ENCODE peak calls at places on chromosomes 2 and 18, in six cellular contexts. C, F, O, L, H and V are unnamed samples.
A peak's percentile ranks its signal among the peaks of the same experiment; 100 is the strongest.

GRCh38 chr2:88117976-88118375 is 9.9 kb downstream of the FABP1 start:
- DNase-seq in H (no peak), F (no peak), C (no peak), O (no peak), L (no peak), V (no peak)

GRCh38 chr2:174518397-174518796 is 31.6 kb upstream of the GPR155 start:
- DNase-seq in C (no peak), H (no peak), L (no peak), F (no peak), O (no peak), V (no peak)

GRCh38 chr2:229634574-229635185 is 79.7 kb downstream of the DNER start:
- DNase-seq in O (no peak), C (no peak), F (no peak), H (no peak), L (no peak), V (no peak)

GRCh38 chr2:223725494-223725893 is 111.9 kb downstream of the AP1S3 start:
- DNase-seq in F (no peak), O (peak; percentile 97), H (no peak), L (peak; percentile 88), C (peak; percentile 86), V (peak; percentile 97)

GRCh38 chr2:160294339-160294803 is 94.3 kb upstream of the ITGB6 start:
- DNase-seq in F (peak; percentile 60), C (no peak), H (peak; percentile 6), L (peak; percentile 90), O (peak; percentile 98), V (peak; percentile 81)

GRCh38 chr2:217086038-217086522 is 226.2 kb upstream of the TNP1 start:
- DNase-seq in O (no peak), C (no peak), L (no peak), F (no peak), H (peak; percentile 38), V (peak; percentile 56)

GRCh38 chr2:29430382-29431112 is 315.3 kb downstream of the CLIP4 start:
- DNase-seq in H (no peak), L (no peak), C (no peak), O (no peak), F (no peak), V (no peak)

GRCh38 chr18:79336556-79337142 is 59.1 kb upstream of the NFATC1 start:
- DNase-seq in C (no peak), O (no peak), L (no peak), F (no peak), H (no peak), V (no peak)

GRCh38 chr2:218996937-218997336 is 3.7 kb upstream of the CRYBA2 start:
- DNase-seq in C (no peak), H (no peak), O (no peak), L (no peak), F (peak; percentile 54), V (no peak)

GRCh38 chr2:96413067-96413722 is 77.6 kb downstream of the NCAPH start:
- DNase-seq in C (no peak), F (no peak), H (no peak), O (peak; percentile 25), L (peak; percentile 48), V (peak; percentile 13)

DNA sequence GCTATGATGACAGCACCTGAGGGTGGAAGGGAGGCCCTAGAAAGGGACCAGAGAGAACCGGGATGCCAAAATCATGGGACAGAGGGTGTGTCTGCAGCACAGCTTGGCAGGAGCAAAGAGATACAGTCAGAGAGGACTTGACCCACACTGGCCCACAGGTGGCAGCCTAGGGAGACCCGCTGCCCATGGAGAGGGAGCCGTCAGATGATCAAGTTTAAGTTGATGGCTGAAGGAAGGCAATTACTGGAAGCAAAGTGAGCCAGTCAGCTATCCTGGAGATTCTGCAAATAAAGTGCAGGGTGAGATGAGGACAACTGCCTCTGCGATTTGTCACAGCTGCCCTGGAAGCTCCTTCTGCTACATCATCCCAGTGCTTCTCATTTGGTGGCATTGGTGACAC is 74.0 kb downstream of the CMPK2 start:
- DNase-seq in F (no peak), L (no peak), C (no peak), O (no peak), H (no peak), V (no peak)
- TF ChIP-seq CTCF in F (no peak), L (no peak), C (no peak), O (no peak), H (peak; percentile 25), V (no peak)

DNA sequence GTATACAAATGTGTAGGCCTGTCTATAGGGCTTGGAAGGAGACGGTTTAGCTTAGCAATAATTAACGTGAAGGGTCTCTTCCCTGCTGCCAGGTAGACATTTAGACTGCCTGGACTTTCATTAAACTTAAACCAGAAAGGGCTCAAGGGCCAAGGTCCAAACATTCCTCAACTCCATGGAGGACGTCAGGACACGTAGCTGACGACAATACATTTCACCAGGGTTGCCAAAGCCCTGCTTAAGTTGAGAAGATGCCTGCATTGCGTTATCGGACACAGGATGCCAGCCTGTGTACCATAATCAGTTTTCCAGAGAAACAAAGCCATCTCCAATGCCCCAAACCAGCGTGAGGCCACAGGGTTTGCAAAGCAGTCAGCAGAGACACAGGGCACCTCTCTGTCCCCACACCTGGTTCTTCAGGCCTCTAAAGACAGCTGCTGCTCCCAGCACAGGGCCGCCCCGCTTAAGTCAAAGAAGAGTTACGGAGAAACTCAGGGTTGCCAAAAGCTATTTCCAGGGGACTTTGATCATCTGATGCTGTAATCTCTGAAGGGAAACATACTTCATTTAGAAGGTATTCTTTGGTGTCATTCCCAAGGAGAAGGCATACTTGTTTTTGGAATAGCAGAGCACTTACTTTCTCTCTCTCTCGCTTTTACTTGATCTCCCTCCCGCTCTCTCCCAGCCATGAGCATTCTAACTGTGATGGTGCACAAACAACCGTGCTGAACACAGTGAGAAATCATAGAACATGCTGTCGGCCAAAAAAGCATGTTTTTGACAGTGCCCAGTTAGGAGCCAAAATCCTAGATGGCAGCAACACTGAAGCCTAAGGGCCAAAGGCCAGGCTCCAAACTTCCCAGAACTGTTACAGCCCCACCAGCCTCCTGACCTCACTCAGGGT is 46.0 kb downstream of the TTC32 start:
- DNase-seq in C (no peak), O (peak; percentile 47), F (no peak), L (peak; percentile 74), H (no peak), V (no peak)
- H3K4me3 ChIP-seq in C (no peak overlapping the region), O (no peak overlapping the region), F (no peak overlapping the region), L (no peak overlapping the region), H (no peak overlapping the region), V (no peak overlapping the region)

GRCh38 chr18:30211112-30211511 is 831.4 kb downstream of the DSC3 start:
- DNase-seq in O (no peak), H (no peak), L (no peak), F (no peak), C (no peak), V (no peak)
- TF ChIP-seq CTCF in O (no peak), H (no peak), L (no peak), F (no peak), C (no peak), V (no peak)

GRCh38 chr18:45777393-45777792 is 48.1 kb upstream of the SIGLEC15 start:
- DNase-seq in C (peak; percentile 86), O (peak; percentile 95), F (no peak), L (no peak), H (no peak), V (peak; percentile 85)

GRCh38 chr18:45775726-45776125 is 49.7 kb upstream of the SIGLEC15 start:
- DNase-seq in H (no peak), F (no peak), O (no peak), C (no peak), L (no peak), V (no peak)

GRCh38 chr18:45774065-45774521 is 50.1 kb downstream of the SLC14A1 start:
- DNase-seq in H (no peak), L (no peak), F (no peak), O (peak; percentile 79), C (no peak), V (peak; percentile 63)

GRCh38 chr18:45772081-45772480 is 48.1 kb downstream of the SLC14A1 start:
- DNase-seq in O (no peak), H (no peak), C (no peak), F (no peak), L (no peak), V (no peak)

DNA sequence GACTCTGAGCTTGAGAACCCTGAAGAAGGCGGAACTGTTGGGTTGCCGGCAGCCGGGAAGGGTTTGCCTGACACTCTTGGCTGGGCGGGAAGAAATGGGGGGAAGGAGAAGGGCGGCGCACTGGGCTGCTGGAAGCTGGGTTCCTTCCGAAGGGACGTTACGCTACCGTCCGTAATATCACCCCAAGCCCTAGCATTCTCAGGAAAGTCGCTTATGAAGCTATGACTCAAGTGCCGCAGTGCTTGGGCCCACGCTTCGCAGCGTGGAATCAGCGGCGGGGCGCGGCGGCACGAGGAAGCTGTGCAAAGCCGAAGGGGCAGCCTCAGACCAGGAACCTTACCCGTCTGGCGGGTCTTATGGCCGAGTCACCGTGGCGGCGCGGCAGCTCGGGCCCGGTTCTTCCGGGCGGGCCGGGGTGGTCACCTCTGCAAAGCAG is 50.2 kb upstream of the SIGLEC15 start:
- DNase-seq in C (no peak), L (peak; percentile 94), H (peak; percentile 35), O (peak; percentile 83), F (peak; percentile 51), V (peak; percentile 78)
- H3K4me3 ChIP-seq in C (peak overlapping the region; percentile 47), L (peak overlapping the region; percentile 50), H (peak overlapping the region; percentile 21), O (peak overlapping the region; percentile 64), F (peak overlapping the region; percentile 50), V (peak overlapping the region; percentile 46)

GRCh38 chr2:206783718-206784117 is 18.3 kb downstream of the FASTKD2 start:
- DNase-seq in F (no peak), H (peak; percentile 10), L (no peak), C (no peak), O (no peak), V (no peak)
- TF ChIP-seq CTCF in F (no peak), H (peak; percentile 22), L (no peak), C (peak; percentile 60), O (peak; percentile 57), V (peak; percentile 74)

DNA sequence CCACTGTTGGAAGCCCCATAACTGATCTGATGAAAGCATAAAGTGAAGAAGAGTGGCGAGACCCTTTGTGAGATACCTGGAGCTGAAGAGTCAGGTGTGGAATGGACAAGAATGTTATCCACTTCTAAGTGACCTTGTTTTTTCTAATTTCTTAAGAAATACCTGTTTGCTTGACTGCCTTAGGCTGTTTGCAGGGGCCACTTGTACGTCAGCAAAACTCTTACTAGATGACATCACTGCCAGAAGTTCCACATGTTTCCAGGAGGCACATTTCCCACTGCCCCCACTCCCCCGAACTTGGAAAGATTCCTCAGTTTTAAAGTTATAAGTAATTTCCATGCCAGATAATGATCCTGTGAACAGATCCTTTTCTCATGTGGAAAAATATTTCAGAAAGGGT is 8.0 kb downstream of the EPAS1 start:
- DNase-seq in F (no peak), C (no peak), L (no peak), H (no peak), O (no peak), V (no peak)
- H3K4me3 ChIP-seq in F (no peak overlapping the region), C (no peak overlapping the region), L (no peak overlapping the region), H (no peak overlapping the region), O (no peak overlapping the region), V (no peak overlapping the region)

DNA sequence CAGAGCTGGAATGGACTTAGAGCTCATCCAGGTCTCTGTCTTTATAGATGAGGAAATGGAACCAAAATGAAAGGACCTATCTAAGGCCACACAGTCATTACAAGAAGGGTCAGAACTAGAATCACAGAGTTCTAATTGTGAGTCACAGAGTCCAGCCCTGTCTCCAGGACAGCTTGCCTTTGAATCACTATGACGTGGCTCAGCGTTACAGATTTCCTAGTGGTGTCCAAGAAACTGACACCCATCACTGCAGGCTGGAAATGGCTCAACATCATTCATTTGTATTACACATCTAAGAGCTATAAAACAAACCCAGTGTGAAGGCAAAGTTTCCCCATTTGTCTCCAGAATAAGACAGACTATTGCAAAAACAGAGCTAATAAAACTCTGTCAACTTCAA is 164.3 kb upstream of the SIX2 start:
- DNase-seq in L (no peak), H (peak; percentile 18), C (peak; percentile 99), O (peak; percentile 98), F (no peak), V (peak; percentile 87)
- TF ChIP-seq CTCF in L (no peak), H (no peak), C (no peak), O (peak; percentile 15), F (no peak), V (no peak)